ENCODE peak calls at places on chromosome 12, in nine cellular contexts. One of them, this sample, is unnamed.

GRCh38 chr12:1907652-1908611 is 10.5 kb downstream of the CACNA2D4 start:
- DNase-seq in heart right ventricle: no peak
- DNase-seq in activated CD4-positive, alpha-beta T cell treated with anti-CD3 and anti-CD28 coated beads, Interleukin-2, amount 10 ng/mL, durations not matched to agents 7 days and 5 days: no peak
- DNase-seq in HFFc6: no peak
- DNase-seq in HFF-Myc: no peak
- DNase-seq in A549: no peak
- DNase-seq in RPMI8226: no peak
- DNase-seq in psoas muscle: no peak
- DNase-seq in HL-60: no peak
- DNase-seq in this sample: peak

GRCh38 chr12:29148958-29149690 is at the start of gene FAR2:
- DNase-seq in RPMI8226: peak
- DNase-seq in psoas muscle: peak
- DNase-seq in A549: peak
- DNase-seq in HFF-Myc: no peak
- DNase-seq in activated CD4-positive, alpha-beta T cell treated with anti-CD3 and anti-CD28 coated beads, Interleukin-2, amount 10 ng/mL, durations not matched to agents 7 days and 5 days: peak
- DNase-seq in HL-60: peak
- DNase-seq in heart right ventricle: peak
- DNase-seq in HFFc6: no peak
- DNase-seq in this sample: peak

GRCh38 chr12:104571328-104571727 is 114.6 kb downstream of the CHST11 start:
- DNase-seq in HFFc6: no peak
- DNase-seq in activated CD4-positive, alpha-beta T cell treated with anti-CD3 and anti-CD28 coated beads, Interleukin-2, amount 10 ng/mL, durations not matched to agents 7 days and 5 days: no peak
- DNase-seq in HL-60: no peak
- DNase-seq in RPMI8226: no peak
- DNase-seq in psoas muscle: no peak
- DNase-seq in heart right ventricle: no peak
- DNase-seq in A549: no peak
- DNase-seq in HFF-Myc: no peak
- DNase-seq in this sample: no peak

GRCh38 chr12:29207120-29207519 is 58.0 kb downstream of the FAR2 start:
- DNase-seq in A549: no peak
- DNase-seq in HFF-Myc: no peak
- DNase-seq in HL-60: peak
- DNase-seq in RPMI8226: no peak
- DNase-seq in psoas muscle: no peak
- DNase-seq in activated CD4-positive, alpha-beta T cell treated with anti-CD3 and anti-CD28 coated beads, Interleukin-2, amount 10 ng/mL, durations not matched to agents 7 days and 5 days: no peak
- DNase-seq in HFFc6: no peak
- DNase-seq in heart right ventricle: no peak
- DNase-seq in this sample: no peak

GRCh38 chr12:89951050-89951693 is 242.5 kb upstream of the ATP2B1 start:
- DNase-seq in RPMI8226: no peak
- DNase-seq in HL-60: no peak
- DNase-seq in HFFc6: peak
- DNase-seq in heart right ventricle: no peak
- DNase-seq in A549: peak
- DNase-seq in psoas muscle: no peak
- DNase-seq in HFF-Myc: no peak
- DNase-seq in activated CD4-positive, alpha-beta T cell treated with anti-CD3 and anti-CD28 coated beads, Interleukin-2, amount 10 ng/mL, durations not matched to agents 7 days and 5 days: no peak
- DNase-seq in this sample: no peak

GRCh38 chr12:100672075-100672592 is 98.7 kb downstream of the GAS2L3 start:
- DNase-seq in psoas muscle: no peak
- DNase-seq in HL-60: peak
- DNase-seq in activated CD4-positive, alpha-beta T cell treated with anti-CD3 and anti-CD28 coated beads, Interleukin-2, amount 10 ng/mL, durations not matched to agents 7 days and 5 days: peak
- DNase-seq in A549: peak
- DNase-seq in heart right ventricle: peak
- DNase-seq in HFFc6: no peak
- DNase-seq in HFF-Myc: no peak
- DNase-seq in RPMI8226: peak
- DNase-seq in this sample: no peak

GRCh38 chr12:10113085-10113484 is 14.3 kb upstream of the CLEC1A start:
- DNase-seq in activated CD4-positive, alpha-beta T cell treated with anti-CD3 and anti-CD28 coated beads, Interleukin-2, amount 10 ng/mL, durations not matched to agents 7 days and 5 days: no peak
- DNase-seq in A549: no peak
- DNase-seq in RPMI8226: no peak
- DNase-seq in HL-60: no peak
- DNase-seq in HFF-Myc: no peak
- DNase-seq in HFFc6: no peak
- DNase-seq in psoas muscle: no peak
- DNase-seq in heart right ventricle: no peak
- DNase-seq in this sample: no peak

GRCh38 chr12:110965574-110965973 is 45.2 kb upstream of the MYL2 start:
- DNase-seq in HFF-Myc: no peak
- DNase-seq in activated CD4-positive, alpha-beta T cell treated with anti-CD3 and anti-CD28 coated beads, Interleukin-2, amount 10 ng/mL, durations not matched to agents 7 days and 5 days: no peak
- DNase-seq in heart right ventricle: no peak
- DNase-seq in A549: no peak
- DNase-seq in HFFc6: no peak
- DNase-seq in RPMI8226: no peak
- DNase-seq in HL-60: no peak
- DNase-seq in psoas muscle: no peak
- DNase-seq in this sample: no peak

GRCh38 chr12:75771023-75771422 is 259.6 kb upstream of the KRR1 start:
- DNase-seq in HFFc6: no peak
- DNase-seq in HFF-Myc: no peak
- DNase-seq in HL-60: no peak
- DNase-seq in RPMI8226: no peak
- DNase-seq in A549: no peak
- DNase-seq in heart right ventricle: no peak
- DNase-seq in activated CD4-positive, alpha-beta T cell treated with anti-CD3 and anti-CD28 coated beads, Interleukin-2, amount 10 ng/mL, durations not matched to agents 7 days and 5 days: no peak
- DNase-seq in psoas muscle: no peak
- DNase-seq in this sample: no peak

GRCh38 chr12:6632026-6632978 is 3.5 kb downstream of the LPAR5 start:
- DNase-seq in activated CD4-positive, alpha-beta T cell treated with anti-CD3 and anti-CD28 coated beads, Interleukin-2, amount 10 ng/mL, durations not matched to agents 7 days and 5 days: peak
- DNase-seq in HFF-Myc: no peak
- DNase-seq in A549: no peak
- DNase-seq in psoas muscle: no peak
- DNase-seq in heart right ventricle: no peak
- DNase-seq in HL-60: no peak
- DNase-seq in HFFc6: no peak
- DNase-seq in RPMI8226: no peak
- DNase-seq in this sample: no peak

GRCh38 chr12:50550530-50551223 is 45.9 kb downstream of the DIP2B start:
- DNase-seq in activated CD4-positive, alpha-beta T cell treated with anti-CD3 and anti-CD28 coated beads, Interleukin-2, amount 10 ng/mL, durations not matched to agents 7 days and 5 days: no peak
- DNase-seq in HFFc6: no peak
- DNase-seq in psoas muscle: no peak
- DNase-seq in HL-60: no peak
- DNase-seq in A549: no peak
- DNase-seq in HFF-Myc: no peak
- DNase-seq in RPMI8226: no peak
- DNase-seq in heart right ventricle: no peak
- DNase-seq in this sample: no peak

GRCh38 chr12:25034676-25035075 is 85.8 kb upstream of the BCAT1 start:
- DNase-seq in A549: no peak
- DNase-seq in activated CD4-positive, alpha-beta T cell treated with anti-CD3 and anti-CD28 coated beads, Interleukin-2, amount 10 ng/mL, durations not matched to agents 7 days and 5 days: no peak
- DNase-seq in HFF-Myc: no peak
- DNase-seq in HFFc6: no peak
- DNase-seq in heart right ventricle: no peak
- DNase-seq in HL-60: no peak
- DNase-seq in RPMI8226: peak
- DNase-seq in psoas muscle: no peak
- DNase-seq in this sample: no peak

GRCh38 chr12:131895640-131896079 is 1.2 kb downstream of the ULK1 start:
- DNase-seq in HL-60: no peak
- DNase-seq in HFF-Myc: no peak
- DNase-seq in psoas muscle: no peak
- DNase-seq in activated CD4-positive, alpha-beta T cell treated with anti-CD3 and anti-CD28 coated beads, Interleukin-2, amount 10 ng/mL, durations not matched to agents 7 days and 5 days: peak
- DNase-seq in heart right ventricle: no peak
- DNase-seq in A549: no peak
- DNase-seq in RPMI8226: peak
- DNase-seq in HFFc6: no peak
- DNase-seq in this sample: no peak

GRCh38 chr12:89721291-89721987 is 12.8 kb upstream of the ATP2B1 start:
- DNase-seq in HL-60: no peak
- DNase-seq in RPMI8226: no peak
- DNase-seq in A549: no peak
- DNase-seq in heart right ventricle: no peak
- DNase-seq in HFF-Myc: no peak
- DNase-seq in HFFc6: no peak
- DNase-seq in psoas muscle: no peak
- DNase-seq in activated CD4-positive, alpha-beta T cell treated with anti-CD3 and anti-CD28 coated beads, Interleukin-2, amount 10 ng/mL, durations not matched to agents 7 days and 5 days: no peak
- DNase-seq in this sample: no peak

GRCh38 chr12:34405286-34406227 is 383.3 kb downstream of the ALG10 start:
- DNase-seq in A549: no peak
- DNase-seq in activated CD4-positive, alpha-beta T cell treated with anti-CD3 and anti-CD28 coated beads, Interleukin-2, amount 10 ng/mL, durations not matched to agents 7 days and 5 days: no peak
- DNase-seq in HL-60: no peak
- DNase-seq in heart right ventricle: peak
- DNase-seq in HFF-Myc: no peak
- DNase-seq in RPMI8226: no peak
- DNase-seq in HFFc6: no peak
- DNase-seq in psoas muscle: peak
- DNase-seq in this sample: peak

GRCh38 chr12:1843641-1844005 is 23.3 kb downstream of the LRTM2 start:
- DNase-seq in RPMI8226: no peak
- DNase-seq in psoas muscle: no peak
- DNase-seq in heart right ventricle: no peak
- DNase-seq in activated CD4-positive, alpha-beta T cell treated with anti-CD3 and anti-CD28 coated beads, Interleukin-2, amount 10 ng/mL, durations not matched to agents 7 days and 5 days: no peak
- DNase-seq in HL-60: no peak
- DNase-seq in HFFc6: no peak
- DNase-seq in HFF-Myc: no peak
- DNase-seq in A549: no peak
- DNase-seq in this sample: no peak

GRCh38 chr12:25682421-25682820 is 129.3 kb upstream of the LMNTD1 start:
- DNase-seq in RPMI8226: no peak
- DNase-seq in psoas muscle: no peak
- DNase-seq in HFF-Myc: no peak
- DNase-seq in A549: no peak
- DNase-seq in heart right ventricle: no peak
- DNase-seq in HFFc6: no peak
- DNase-seq in activated CD4-positive, alpha-beta T cell treated with anti-CD3 and anti-CD28 coated beads, Interleukin-2, amount 10 ng/mL, durations not matched to agents 7 days and 5 days: no peak
- DNase-seq in HL-60: no peak
- DNase-seq in this sample: no peak

GRCh38 chr12:100593490-100593889 is 20.0 kb downstream of the GAS2L3 start:
- DNase-seq in heart right ventricle: no peak
- DNase-seq in HFFc6: no peak
- DNase-seq in A549: no peak
- DNase-seq in psoas muscle: no peak
- DNase-seq in RPMI8226: no peak
- DNase-seq in HFF-Myc: no peak
- DNase-seq in activated CD4-positive, alpha-beta T cell treated with anti-CD3 and anti-CD28 coated beads, Interleukin-2, amount 10 ng/mL, durations not matched to agents 7 days and 5 days: no peak
- DNase-seq in HL-60: no peak
- DNase-seq in this sample: no peak

GRCh38 chr12:41869432-41869831 is 275.2 kb downstream of the GXYLT1 start:
- DNase-seq in HFF-Myc: no peak
- DNase-seq in HL-60: no peak
- DNase-seq in psoas muscle: no peak
- DNase-seq in HFFc6: no peak
- DNase-seq in RPMI8226: no peak
- DNase-seq in A549: no peak
- DNase-seq in heart right ventricle: no peak
- DNase-seq in activated CD4-positive, alpha-beta T cell treated with anti-CD3 and anti-CD28 coated beads, Interleukin-2, amount 10 ng/mL, durations not matched to agents 7 days and 5 days: no peak
- DNase-seq in this sample: no peak

GRCh38 chr12:46187023-46187422 is 81.8 kb downstream of the SLC38A1 start:
- DNase-seq in activated CD4-positive, alpha-beta T cell treated with anti-CD3 and anti-CD28 coated beads, Interleukin-2, amount 10 ng/mL, durations not matched to agents 7 days and 5 days: no peak
- DNase-seq in HFF-Myc: peak
- DNase-seq in psoas muscle: no peak
- DNase-seq in HFFc6: peak
- DNase-seq in HL-60: no peak
- DNase-seq in heart right ventricle: no peak
- DNase-seq in A549: no peak
- DNase-seq in RPMI8226: no peak
- DNase-seq in this sample: peak

GRCh38 chr12:27851311-27851710 is 71.3 kb upstream of the MANSC4 start:
- DNase-seq in heart right ventricle: no peak
- DNase-seq in activated CD4-positive, alpha-beta T cell treated with anti-CD3 and anti-CD28 coated beads, Interleukin-2, amount 10 ng/mL, durations not matched to agents 7 days and 5 days: no peak
- DNase-seq in A549: no peak
- DNase-seq in RPMI8226: no peak
- DNase-seq in HFF-Myc: no peak
- DNase-seq in HL-60: no peak
- DNase-seq in psoas muscle: no peak
- DNase-seq in HFFc6: no peak
- DNase-seq in this sample: no peak

GRCh38 chr12:47705239-47705570 is 625 bp downstream of the RPAP3 start:
- DNase-seq in RPMI8226: no peak
- DNase-seq in activated CD4-positive, alpha-beta T cell treated with anti-CD3 and anti-CD28 coated beads, Interleukin-2, amount 10 ng/mL, durations not matched to agents 7 days and 5 days: no peak
- DNase-seq in HL-60: no peak
- DNase-seq in HFFc6: no peak
- DNase-seq in HFF-Myc: no peak
- DNase-seq in heart right ventricle: no peak
- DNase-seq in psoas muscle: no peak
- DNase-seq in A549: no peak
- DNase-seq in this sample: no peak

GRCh38 chr12:27969901-27970390 is 2.6 kb downstream of the PTHLH start:
- DNase-seq in RPMI8226: peak
- DNase-seq in HFF-Myc: no peak
- DNase-seq in heart right ventricle: peak
- DNase-seq in HL-60: no peak
- DNase-seq in activated CD4-positive, alpha-beta T cell treated with anti-CD3 and anti-CD28 coated beads, Interleukin-2, amount 10 ng/mL, durations not matched to agents 7 days and 5 days: peak
- DNase-seq in HFFc6: peak
- DNase-seq in A549: peak
- DNase-seq in psoas muscle: peak
- DNase-seq in this sample: peak

GRCh38 chr12:129067482-129067881 is 214.2 kb downstream of the GLT1D1 start:
- DNase-seq in heart right ventricle: no peak
- DNase-seq in HFFc6: no peak
- DNase-seq in HFF-Myc: no peak
- DNase-seq in psoas muscle: no peak
- DNase-seq in activated CD4-positive, alpha-beta T cell treated with anti-CD3 and anti-CD28 coated beads, Interleukin-2, amount 10 ng/mL, durations not matched to agents 7 days and 5 days: no peak
- DNase-seq in HL-60: no peak
- DNase-seq in RPMI8226: no peak
- DNase-seq in A549: no peak
- DNase-seq in this sample: no peak

GRCh38 chr12:77925536-77926108 is 94.9 kb downstream of the NAV3 start:
- DNase-seq in activated CD4-positive, alpha-beta T cell treated with anti-CD3 and anti-CD28 coated beads, Interleukin-2, amount 10 ng/mL, durations not matched to agents 7 days and 5 days: peak
- DNase-seq in heart right ventricle: peak
- DNase-seq in A549: peak
- DNase-seq in HFF-Myc: peak
- DNase-seq in RPMI8226: peak
- DNase-seq in psoas muscle: peak
- DNase-seq in HL-60: peak
- DNase-seq in HFFc6: peak
- DNase-seq in this sample: peak

This sample was measured in lung.